ENCODE peak calls at places on chromosomes 12 and 14, in five cellular contexts. C is iPS-NIHi11, L is amniotic stem cell, H is ascending aorta, D is NCI-H345. V is an unnamed sample.

GRCh38 chr14:91250912-91251311 is 6.4 kb upstream of the GPR68 start:
- DNase-seq in C (no peak), L (no peak), H (no peak), D (no peak), V (no peak)

GRCh38 chr14:63413009-63413408 is 94.3 kb upstream of the GPHB5 start:
- DNase-seq in C (no peak), L (no peak), H (no peak), D (no peak), V (no peak)

GRCh38 chr12:115001538-115001937 is 317.6 kb upstream of the TBX3 start:
- DNase-seq in C (no peak), L (no peak), H (no peak), D (no peak), V (no peak)

GRCh38 chr12:127984386-127985055 is 282.4 kb upstream of the TMEM132C start:
- DNase-seq in C (no peak), L (no peak), H (no peak), D (no peak), V (no peak)

GRCh38 chr12:68499616-68500015 is 111.1 kb upstream of the RAP1B start:
- DNase-seq in C (no peak), L (no peak), H (no peak), D (no peak), V (no peak)

GRCh38 chr14:80077262-80077661 is 134.0 kb downstream of the DIO2 start:
- DNase-seq in C (no peak), L (no peak), H (no peak), D (no peak), V (no peak)

GRCh38 chr12:55072093-55072492 is 52.3 kb downstream of the NEUROD4 start:
- DNase-seq in C (peak), L (no peak), H (no peak), D (peak), V (peak)

GRCh38 chr12:131803995-131804521 is 24.1 kb upstream of the MMP17 start:
- DNase-seq in C (no peak), L (no peak), H (no peak), D (no peak), V (no peak)

GRCh38 chr14:73738518-73739173 is 24.5 kb upstream of the PNMA1 start:
- DNase-seq in C (no peak), L (no peak), H (no peak), D (no peak), V (no peak)

GRCh38 chr12:48630346-48630745 is 51.7 kb downstream of the KANSL2 start:
- DNase-seq in C (no peak), L (no peak), H (no peak), D (no peak), V (no peak)

GRCh38 chr14:55306938-55307589 is 35.8 kb downstream of the FBXO34 start:
- DNase-seq in C (no peak), L (no peak), H (no peak), D (peak), V (peak)

GRCh38 chr14:98803196-98803595 is 468.8 kb downstream of the BCL11B start:
- DNase-seq in C (no peak), L (no peak), H (no peak), D (no peak), V (no peak)

GRCh38 chr14:105484069-105484996 is 2.4 kb upstream of the CRIP1 start:
- DNase-seq in C (no peak), L (no peak), H (no peak), D (no peak), V (peak)

GRCh38 chr12:124758266-124759200 is 105.1 kb downstream of the SCARB1 start:
- DNase-seq in C (no peak), L (no peak), H (no peak), D (peak), V (no peak)

GRCh38 chr14:23306412-23307145 is at the start of gene BCL2L2:
- DNase-seq in C (peak), L (peak), H (peak), D (peak), V (peak)

GRCh38 chr12:70576341-70577282 is 60.6 kb downstream of the PTPRB start:
- DNase-seq in C (peak), L (peak), H (no peak), D (peak), V (peak)

GRCh38 chr14:64293976-64294671 is at the start of gene ESR2:
- DNase-seq in C (peak), L (peak), H (no peak), D (peak), V (peak)

GRCh38 chr14:54503476-54503875 is 6.2 kb upstream of the CGRRF1 start:
- DNase-seq in C (no peak), L (no peak), H (no peak), D (no peak), V (no peak)

GRCh38 chr12:96774501-96775256 is 132.4 kb upstream of the NEDD1 start:
- DNase-seq in C (no peak), L (no peak), H (no peak), D (no peak), V (no peak)

GRCh38 chr12:30286345-30286926 is 409.2 kb downstream of the IPO8 start:
- DNase-seq in C (peak), L (peak), H (no peak), D (peak), V (peak)

GRCh38 chr14:99150236-99150635 is 121.8 kb downstream of the BCL11B start:
- DNase-seq in C (no peak), L (no peak), H (no peak), D (no peak), V (no peak)

GRCh38 chr12:24127919-24128721 is 178.7 kb upstream of the SOX5 start:
- DNase-seq in C (no peak), L (no peak), H (no peak), D (no peak), V (no peak)

GRCh38 chr14:53108292-53108937 is 44.7 kb downstream of the DDHD1 start:
- DNase-seq in C (no peak), L (no peak), H (no peak), D (no peak), V (no peak)

GRCh38 chr14:34461334-34462131 is 507 bp downstream of the SPTSSA start:
- DNase-seq in C (peak), L (no peak), H (no peak), D (peak), V (peak)

GRCh38 chr12:107328442-107329133 is 235.2 kb upstream of the CRY1 start:
- DNase-seq in C (no peak), L (no peak), H (no peak), D (no peak), V (peak)

GRCh38 chr12:58349161-58349560 is 407.8 kb downstream of the ATP23 start:
- DNase-seq in C (no peak), L (no peak), H (no peak), D (peak), V (no peak)

GRCh38 chr12:102567031-102567985 is 86.9 kb upstream of the IGF1 start:
- DNase-seq in C (no peak), L (peak), H (no peak), D (no peak), V (no peak)

GRCh38 chr12:62720661-62721330 is 214.2 kb downstream of the PPM1H start:
- DNase-seq in C (no peak), L (no peak), H (no peak), D (peak), V (no peak)

GRCh38 chr12:57342207-57342691 is 88.6 kb downstream of the R3HDM2 start:
- DNase-seq in C (peak), L (no peak), H (no peak), D (no peak), V (peak)

GRCh38 chr12:102883204-102883799 is 33.7 kb downstream of the PAH start:
- DNase-seq in C (peak), L (no peak), H (no peak), D (peak), V (peak)

GRCh38 chr14:105536051-105536450 is 9.7 kb downstream of the TMEM121 start:
- DNase-seq in C (no peak), L (no peak), H (no peak), D (no peak), V (no peak)

GRCh38 chr14:93536945-93537344 is 106.2 kb downstream of the UNC79 start:
- DNase-seq in C (peak), L (no peak), H (no peak), D (peak), V (peak)

GRCh38 chr12:118053071-118053985 is 7.7 kb downstream of the WSB2 start:
- DNase-seq in C (no peak), L (no peak), H (no peak), D (no peak), V (no peak)

GRCh38 chr12:5907812-5908211 is 37.2 kb downstream of the ANO2 start:
- DNase-seq in C (no peak), L (no peak), H (no peak), D (no peak), V (no peak)

V was measured in neural progenitor cell.